ENCODE peak calls at places on chromosomes 1 and 21, in four cellular contexts. I is endothelial cell of umbilical vein, C is progenitor cell of endocrine pancreas, F is NCI-H1105. S is an unnamed sample.

GRCh38 chr1:8720347-8720746 is 97.1 kb downstream of the RERE start:
- DNase-seq in I (no peak), F (no peak), C (no peak), S (no peak)

GRCh38 chr1:67687649-67688048 is 2.6 kb downstream of the GADD45A start:
- DNase-seq in C (no peak), F (no peak), I (no peak), S (no peak)

GRCh38 chr1:1440262-1440772 is 4.8 kb downstream of the VWA1 start:
- DNase-seq in I (no peak), C (no peak), F (no peak), S (no peak)

GRCh38 chr1:18100493-18101063 is 7.0 kb upstream of the IGSF21 start:
- DNase-seq in F (peak), I (peak), C (peak), S (peak)

GRCh38 chr1:36248250-36248894 is 24.1 kb downstream of the THRAP3 start:
- DNase-seq in I (peak), F (no peak), C (no peak), S (peak)

GRCh38 chr1:58391514-58391913 is 155.0 kb downstream of the OMA1 start:
- DNase-seq in C (no peak), I (no peak), F (no peak), S (no peak)

GRCh38 chr21:32200029-32200428 is 78.8 kb downstream of the MIS18A start:
- DNase-seq in I (no peak), F (no peak), C (no peak), S (no peak)

GRCh38 chr1:167122568-167122967 is 28.7 kb downstream of the STYXL2 start:
- DNase-seq in C (no peak), F (no peak), I (no peak), S (no peak)

GRCh38 chr21:31658053-31658452 is 1.4 kb upstream of the SOD1 start:
- DNase-seq in C (no peak), F (no peak), I (no peak), S (no peak)

GRCh38 chr1:84247425-84248220 is 53.9 kb upstream of the SAMD13 start:
- DNase-seq in C (no peak), F (no peak), I (no peak), S (no peak)